ENCODE peak calls at places on chromosomes 11 and 22, in eight cellular contexts. One of them, this sample, is unnamed.
A peak's percentile ranks its signal among the peaks of the same experiment; 100 is the strongest.

GRCh38 chr22:39496131-39496838 is 5.8 kb upstream of the MIEF1 start:
- DNase-seq in activated T-cell treated with anti-CD3 and anti-CD28 coated beads, Interleukin-2, amount 50 U/mL, for 24 hours: peak; percentile 73
- DNase-seq in psoas muscle: peak; percentile 76
- DNase-seq in NCI-H2227 treated with DMSO at 0.1 percent for 48 hours: peak; percentile 52
- DNase-seq in EH: peak; percentile 69
- DNase-seq in HT1080: peak; percentile 46
- DNase-seq in iris pigment epithelial cell: peak; percentile 77
- DNase-seq in GM13976: no peak
- DNase-seq in this sample: no peak

GRCh38 chr11:125164422-125165110 is at the start of gene PKNOX2:
- DNase-seq in activated T-cell treated with anti-CD3 and anti-CD28 coated beads, Interleukin-2, amount 50 U/mL, for 24 hours: peak; percentile 76
- DNase-seq in psoas muscle: peak; percentile 84
- DNase-seq in NCI-H2227 treated with DMSO at 0.1 percent for 48 hours: peak; percentile 35
- DNase-seq in EH: peak; percentile 65
- DNase-seq in HT1080: peak; percentile 44
- DNase-seq in iris pigment epithelial cell: peak; percentile 66
- DNase-seq in GM13976: peak; percentile 81
- DNase-seq in this sample: no peak

GRCh38 chr11:7186190-7186589 is 65.5 kb upstream of the SYT9 start:
- DNase-seq in activated T-cell treated with anti-CD3 and anti-CD28 coated beads, Interleukin-2, amount 50 U/mL, for 24 hours: no peak
- DNase-seq in psoas muscle: no peak
- DNase-seq in NCI-H2227 treated with DMSO at 0.1 percent for 48 hours: no peak
- DNase-seq in EH: peak; percentile 88
- DNase-seq in HT1080: peak; percentile 24
- DNase-seq in iris pigment epithelial cell: peak; percentile 42
- DNase-seq in GM13976: no peak
- DNase-seq in this sample: no peak

GRCh38 chr11:16382638-16383380 is 26.5 kb upstream of the SOX6 start:
- DNase-seq in activated T-cell treated with anti-CD3 and anti-CD28 coated beads, Interleukin-2, amount 50 U/mL, for 24 hours: no peak
- DNase-seq in psoas muscle: no peak
- DNase-seq in NCI-H2227 treated with DMSO at 0.1 percent for 48 hours: no peak
- DNase-seq in EH: peak; percentile 86
- DNase-seq in HT1080: no peak
- DNase-seq in iris pigment epithelial cell: peak; percentile 29
- DNase-seq in GM13976: no peak
- DNase-seq in this sample: no peak

GRCh38 chr11:109865558-109866186 is 227.5 kb upstream of the ZC3H12C start:
- DNase-seq in activated T-cell treated with anti-CD3 and anti-CD28 coated beads, Interleukin-2, amount 50 U/mL, for 24 hours: no peak
- DNase-seq in psoas muscle: no peak
- DNase-seq in NCI-H2227 treated with DMSO at 0.1 percent for 48 hours: no peak
- DNase-seq in EH: no peak
- DNase-seq in HT1080: no peak
- DNase-seq in iris pigment epithelial cell: no peak
- DNase-seq in GM13976: no peak
- DNase-seq in this sample: no peak

GRCh38 chr11:116823031-116823843 is at the start of gene APOA4:
- DNase-seq in activated T-cell treated with anti-CD3 and anti-CD28 coated beads, Interleukin-2, amount 50 U/mL, for 24 hours: no peak
- DNase-seq in psoas muscle: no peak
- DNase-seq in NCI-H2227 treated with DMSO at 0.1 percent for 48 hours: no peak
- DNase-seq in EH: no peak
- DNase-seq in HT1080: no peak
- DNase-seq in iris pigment epithelial cell: no peak
- DNase-seq in GM13976: no peak
- DNase-seq in this sample: no peak

GRCh38 chr11:128686045-128686741 is 7.7 kb upstream of the FLI1 start:
- DNase-seq in activated T-cell treated with anti-CD3 and anti-CD28 coated beads, Interleukin-2, amount 50 U/mL, for 24 hours: peak; percentile 59
- DNase-seq in psoas muscle: no peak
- DNase-seq in NCI-H2227 treated with DMSO at 0.1 percent for 48 hours: no peak
- DNase-seq in EH: no peak
- DNase-seq in HT1080: no peak
- DNase-seq in iris pigment epithelial cell: no peak
- DNase-seq in GM13976: peak; percentile 40
- DNase-seq in this sample: no peak

GRCh38 chr22:28143206-28143605 is 224.2 kb upstream of the PITPNB start:
- DNase-seq in activated T-cell treated with anti-CD3 and anti-CD28 coated beads, Interleukin-2, amount 50 U/mL, for 24 hours: no peak
- DNase-seq in psoas muscle: no peak
- DNase-seq in NCI-H2227 treated with DMSO at 0.1 percent for 48 hours: no peak
- DNase-seq in EH: peak; percentile 29
- DNase-seq in HT1080: no peak
- DNase-seq in iris pigment epithelial cell: no peak
- DNase-seq in GM13976: no peak
- DNase-seq in this sample: no peak

GRCh38 chr11:62479631-62480201 is 60.9 kb downstream of the SCGB1A1 start:
- DNase-seq in activated T-cell treated with anti-CD3 and anti-CD28 coated beads, Interleukin-2, amount 50 U/mL, for 24 hours: no peak
- DNase-seq in psoas muscle: no peak
- DNase-seq in NCI-H2227 treated with DMSO at 0.1 percent for 48 hours: no peak
- DNase-seq in EH: peak; percentile 71
- DNase-seq in HT1080: no peak
- DNase-seq in iris pigment epithelial cell: no peak
- DNase-seq in GM13976: no peak
- DNase-seq in this sample: no peak

GRCh38 chr22:30720263-30720837 is 25.7 kb downstream of the OSBP2 start:
- DNase-seq in activated T-cell treated with anti-CD3 and anti-CD28 coated beads, Interleukin-2, amount 50 U/mL, for 24 hours: no peak
- DNase-seq in psoas muscle: no peak
- DNase-seq in NCI-H2227 treated with DMSO at 0.1 percent for 48 hours: no peak
- DNase-seq in EH: no peak
- DNase-seq in HT1080: no peak
- DNase-seq in iris pigment epithelial cell: no peak
- DNase-seq in GM13976: no peak
- DNase-seq in this sample: no peak

GRCh38 chr11:12451179-12451814 is 73.9 kb downstream of the PARVA start:
- DNase-seq in activated T-cell treated with anti-CD3 and anti-CD28 coated beads, Interleukin-2, amount 50 U/mL, for 24 hours: no peak
- DNase-seq in psoas muscle: no peak
- DNase-seq in NCI-H2227 treated with DMSO at 0.1 percent for 48 hours: no peak
- DNase-seq in EH: no peak
- DNase-seq in HT1080: no peak
- DNase-seq in iris pigment epithelial cell: no peak
- DNase-seq in GM13976: no peak
- DNase-seq in this sample: no peak

GRCh38 chr11:37451903-37452302 is 853.9 kb upstream of the RAG2 start:
- DNase-seq in activated T-cell treated with anti-CD3 and anti-CD28 coated beads, Interleukin-2, amount 50 U/mL, for 24 hours: no peak
- DNase-seq in psoas muscle: no peak
- DNase-seq in NCI-H2227 treated with DMSO at 0.1 percent for 48 hours: no peak
- DNase-seq in EH: no peak
- DNase-seq in HT1080: no peak
- DNase-seq in iris pigment epithelial cell: no peak
- DNase-seq in GM13976: no peak
- DNase-seq in this sample: no peak

GRCh38 chr11:19536131-19536530 is 176.5 kb upstream of the NAV2 start:
- DNase-seq in activated T-cell treated with anti-CD3 and anti-CD28 coated beads, Interleukin-2, amount 50 U/mL, for 24 hours: no peak
- DNase-seq in psoas muscle: no peak
- DNase-seq in NCI-H2227 treated with DMSO at 0.1 percent for 48 hours: no peak
- DNase-seq in EH: no peak
- DNase-seq in HT1080: no peak
- DNase-seq in iris pigment epithelial cell: no peak
- DNase-seq in GM13976: no peak
- DNase-seq in this sample: no peak

GRCh38 chr11:32032478-32032877 is 58.4 kb upstream of the RCN1 start:
- DNase-seq in activated T-cell treated with anti-CD3 and anti-CD28 coated beads, Interleukin-2, amount 50 U/mL, for 24 hours: no peak
- DNase-seq in psoas muscle: no peak
- DNase-seq in NCI-H2227 treated with DMSO at 0.1 percent for 48 hours: no peak
- DNase-seq in EH: peak; percentile 48
- DNase-seq in HT1080: no peak
- DNase-seq in iris pigment epithelial cell: peak; percentile 40
- DNase-seq in GM13976: no peak
- DNase-seq in this sample: no peak

GRCh38 chr22:50676661-50677492 is 4.3 kb downstream of the SHANK3 start:
- DNase-seq in activated T-cell treated with anti-CD3 and anti-CD28 coated beads, Interleukin-2, amount 50 U/mL, for 24 hours: peak; percentile 23
- DNase-seq in psoas muscle: no peak
- DNase-seq in NCI-H2227 treated with DMSO at 0.1 percent for 48 hours: no peak
- DNase-seq in EH: no peak
- DNase-seq in HT1080: no peak
- DNase-seq in iris pigment epithelial cell: no peak
- DNase-seq in GM13976: peak; percentile 19
- DNase-seq in this sample: no peak

GRCh38 chr22:46379301-46379930 is 43.9 kb downstream of the TRMU start:
- DNase-seq in activated T-cell treated with anti-CD3 and anti-CD28 coated beads, Interleukin-2, amount 50 U/mL, for 24 hours: no peak
- DNase-seq in psoas muscle: no peak
- DNase-seq in NCI-H2227 treated with DMSO at 0.1 percent for 48 hours: no peak
- DNase-seq in EH: no peak
- DNase-seq in HT1080: no peak
- DNase-seq in iris pigment epithelial cell: no peak
- DNase-seq in GM13976: no peak
- DNase-seq in this sample: no peak

GRCh38 chr22:38204784-38205183 is 3.0 kb downstream of the MAFF start:
- DNase-seq in activated T-cell treated with anti-CD3 and anti-CD28 coated beads, Interleukin-2, amount 50 U/mL, for 24 hours: no peak
- DNase-seq in psoas muscle: no peak
- DNase-seq in NCI-H2227 treated with DMSO at 0.1 percent for 48 hours: no peak
- DNase-seq in EH: no peak
- DNase-seq in HT1080: peak; percentile 37
- DNase-seq in iris pigment epithelial cell: no peak
- DNase-seq in GM13976: peak; percentile 61
- DNase-seq in this sample: no peak

GRCh38 chr11:20479399-20479974 is 92.0 kb downstream of the PRMT3 start:
- DNase-seq in activated T-cell treated with anti-CD3 and anti-CD28 coated beads, Interleukin-2, amount 50 U/mL, for 24 hours: no peak
- DNase-seq in psoas muscle: no peak
- DNase-seq in NCI-H2227 treated with DMSO at 0.1 percent for 48 hours: no peak
- DNase-seq in EH: no peak
- DNase-seq in HT1080: no peak
- DNase-seq in iris pigment epithelial cell: no peak
- DNase-seq in GM13976: no peak
- DNase-seq in this sample: no peak

GRCh38 chr22:40982482-40983385 is 31.6 kb downstream of the RBX1 start:
- DNase-seq in activated T-cell treated with anti-CD3 and anti-CD28 coated beads, Interleukin-2, amount 50 U/mL, for 24 hours: no peak
- DNase-seq in psoas muscle: no peak
- DNase-seq in NCI-H2227 treated with DMSO at 0.1 percent for 48 hours: no peak
- DNase-seq in EH: no peak
- DNase-seq in HT1080: no peak
- DNase-seq in iris pigment epithelial cell: no peak
- DNase-seq in GM13976: peak; percentile 65
- DNase-seq in this sample: no peak

GRCh38 chr11:64146036-64146943 is 19.6 kb downstream of the MACROD1 start:
- DNase-seq in activated T-cell treated with anti-CD3 and anti-CD28 coated beads, Interleukin-2, amount 50 U/mL, for 24 hours: peak; percentile 72
- DNase-seq in psoas muscle: peak; percentile 45
- DNase-seq in NCI-H2227 treated with DMSO at 0.1 percent for 48 hours: peak; percentile 12
- DNase-seq in EH: peak; percentile 54
- DNase-seq in HT1080: peak; percentile 41
- DNase-seq in iris pigment epithelial cell: peak; percentile 31
- DNase-seq in GM13976: peak; percentile 88
- DNase-seq in this sample: no peak